ENCODE peak calls at places on chromosomes 4 and X, in four cellular contexts. V, L, U and F are unnamed samples.

GRCh38 chr4:171954650-171955049 is 141.4 kb downstream of the GALNTL6 start:
- DNase-seq in V (no peak), L (no peak), U (no peak), F (no peak)

GRCh38 chrX:74293343-74293946 is 10.5 kb upstream of the ZCCHC13 start:
- DNase-seq in V (peak), L (peak), U (peak), F (peak)

GRCh38 chrX:68365356-68365755 is 67.9 kb downstream of the OPHN1 start:
- DNase-seq in V (no peak), L (no peak), U (no peak), F (no peak)

GRCh38 chr4:56908206-56909082 is 744 bp downstream of the REST start:
- DNase-seq in V (no peak), L (peak), U (peak), F (peak)

GRCh38 chr4:152501846-152502536 is 33.9 kb downstream of the FBXW7 start:
- DNase-seq in V (no peak), L (no peak), U (no peak), F (no peak)

GRCh38 chrX:70525733-70526132 is 81.1 kb downstream of the DLG3 start:
- DNase-seq in V (no peak), L (no peak), U (no peak), F (no peak)

GRCh38 chr4:41935652-41936021 is 408 bp downstream of the TMEM33 start:
- DNase-seq in V (no peak), L (peak), U (no peak), F (no peak)

GRCh38 chr4:106266201-106266600 is 49.8 kb downstream of the TBCK start:
- DNase-seq in V (no peak), L (peak), U (no peak), F (peak)

GRCh38 chrX:38999099-38999498 is 197.8 kb downstream of the MID1IP1 start:
- DNase-seq in V (no peak), L (no peak), U (no peak), F (no peak)

GRCh38 chrX:25029288-25029687 is 13.5 kb upstream of the ARX start:
- DNase-seq in V (no peak), L (no peak), U (no peak), F (no peak)

GRCh38 chrX:2451456-2452316 is 49.1 kb downstream of the DHRSX start:
- DNase-seq in V (no peak), L (no peak), U (no peak), F (peak)

GRCh38 chr4:179225594-179225993 is 1783.4 kb upstream of the AGA start:
- DNase-seq in V (no peak), L (no peak), U (no peak), F (no peak)

GRCh38 chr4:2962099-2962455 is 1.1 kb downstream of the NOP14 start:
- DNase-seq in V (no peak), L (no peak), U (no peak), F (no peak)

GRCh38 chrX:45803383-45803921 is 602.8 kb upstream of the DIPK2B start:
- DNase-seq in V (no peak), L (peak), U (no peak), F (peak)

GRCh38 chr4:104677122-104677521 is 182.4 kb upstream of the CXXC4 start:
- DNase-seq in V (peak), L (no peak), U (no peak), F (no peak)

GRCh38 chr4:53676402-53676871 is 85.2 kb upstream of the LNX1 start:
- DNase-seq in V (no peak), L (peak), U (no peak), F (no peak)

GRCh38 chr4:150325872-150326271 is 247.6 kb downstream of the DCLK2 start:
- DNase-seq in V (no peak), L (no peak), U (no peak), F (no peak)

GRCh38 chr4:40152642-40153041 is 44.2 kb upstream of the RHOH start:
- DNase-seq in V (no peak), L (no peak), U (no peak), F (no peak)

GRCh38 chr4:1130318-1131186 is 17.2 kb upstream of the RNF212 start:
- DNase-seq in V (peak), L (peak), U (peak), F (peak)

GRCh38 chrX:22575161-22575845 is 302.6 kb downstream of the CBLL2 start:
- DNase-seq in V (no peak), L (peak), U (no peak), F (peak)

GRCh38 chr4:38747629-38748028 is 35.2 kb downstream of the TLR10 start:
- DNase-seq in V (no peak), L (no peak), U (no peak), F (no peak)

GRCh38 chr4:74527049-74527448 is 82.1 kb downstream of the AREG start:
- DNase-seq in V (no peak), L (no peak), U (no peak), F (no peak)

GRCh38 chr4:99815597-99816011 is 1.0 kb upstream of the DAPP1 start:
- DNase-seq in V (no peak), L (no peak), U (no peak), F (peak)